ENCODE peak calls at places on chromosomes 16 and 17, in five cellular contexts. N is nephron progenitor cell, Z is foreskin fibroblast, E is GM13976, F is GM23338. Y is an unnamed sample.

GRCh38 chr17:9883451-9883850 is 21.6 kb downstream of the RCVRN start:
- DNase-seq in N (no peak), Z (no peak), E (no peak), F (no peak), Y (no peak)

GRCh38 chr17:63476857-63477470 is at the start of gene ACE:
- DNase-seq in N (peak; percentile 66), Z (peak; percentile 48), E (peak; percentile 73), F (peak; percentile 85), Y (no peak)

GRCh38 chr17:41480581-41480980 is 370 bp downstream of the KRT35 start:
- DNase-seq in N (no peak), Z (no peak), E (no peak), F (no peak), Y (no peak)

GRCh38 chr16:84532299-84532724 is 27.9 kb upstream of the MEAK7 start:
- DNase-seq in N (no peak), Z (peak; percentile 98), E (no peak), F (peak; percentile 90), Y (peak; percentile 97)

GRCh38 chr17:50939795-50940684 is 73.9 kb upstream of the TOB1 start:
- DNase-seq in N (no peak), Z (no peak), E (no peak), F (no peak), Y (no peak)

GRCh38 chr17:46179375-46179999 is 13.7 kb downstream of the KANSL1 start:
- DNase-seq in N (no peak), Z (no peak), E (peak; percentile 47), F (peak; percentile 80), Y (no peak)

GRCh38 chr17:78781339-78782304 is at the start of gene CYTH1:
- DNase-seq in N (peak; percentile 68), Z (peak; percentile 61), E (no peak), F (peak; percentile 62), Y (no peak)

GRCh38 chr17:17414316-17414937 is 62.4 kb upstream of the MED9 start:
- DNase-seq in N (no peak), Z (peak; percentile 75), E (no peak), F (no peak), Y (peak; percentile 78)

GRCh38 chr17:72931163-72931562 is 161.3 kb downstream of the SLC39A11 start:
- DNase-seq in N (no peak), Z (no peak), E (peak; percentile 69), F (peak; percentile 66), Y (no peak)

GRCh38 chr16:56841233-56841632 is 23.8 kb upstream of the SLC12A3 start:
- DNase-seq in N (no peak), Z (peak; percentile 89), E (no peak), F (no peak), Y (peak; percentile 59)

GRCh38 chr16:88736496-88736895 is 30.2 kb downstream of the CTU2 start:
- DNase-seq in N (no peak), Z (no peak), E (no peak), F (no peak), Y (no peak)

DNA sequence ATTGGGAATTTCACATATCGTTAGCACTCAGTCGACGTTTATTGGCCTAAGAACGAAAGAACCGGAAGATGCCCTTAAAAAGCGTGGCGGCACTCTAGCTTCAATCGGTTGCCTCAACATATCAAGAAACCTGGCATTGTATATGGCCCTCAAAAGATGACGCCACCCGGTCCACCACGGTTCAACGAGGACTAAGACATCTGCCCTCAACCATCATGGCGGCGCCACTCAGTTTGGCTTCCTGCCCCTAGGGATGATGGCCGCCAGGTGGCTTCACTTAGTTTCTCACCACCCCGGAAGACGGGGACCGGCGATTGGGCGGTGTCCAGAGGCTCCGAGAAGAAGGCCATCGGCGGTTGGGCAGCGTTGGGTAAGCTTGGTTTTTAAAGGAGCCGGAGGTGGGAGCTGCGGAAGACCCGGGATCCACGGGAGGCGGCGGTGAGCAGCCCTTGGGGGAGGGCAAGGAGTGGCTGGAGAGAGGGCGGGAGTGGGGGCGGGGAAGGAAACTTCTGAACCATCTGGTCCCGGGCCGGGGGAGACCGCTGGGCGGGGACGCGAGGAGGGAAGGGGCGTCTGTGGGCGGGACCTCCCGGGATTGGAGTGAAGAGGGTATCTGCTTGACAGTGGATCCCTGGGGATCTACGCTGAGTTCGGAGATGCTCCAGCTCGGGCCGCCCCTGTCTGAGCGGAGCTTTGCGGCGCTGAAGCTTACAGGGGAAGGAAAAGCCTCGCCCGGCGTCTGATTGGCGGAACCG is at the start of gene PRR14:
- DNase-seq in N (peak; percentile 99), Z (peak; percentile 100), E (peak; percentile 93), F (peak; percentile 100), Y (peak; percentile 99)
- TF ChIP-seq CTCF in N (no peak), Z (no peak), E (peak; percentile 9), F (no peak), Y (peak; percentile 76)

GRCh38 chr16:87437911-87438610 is 45.9 kb downstream of the MAP1LC3B start:
- DNase-seq in N (no peak), Z (no peak), E (no peak), F (no peak), Y (no peak)
- TF ChIP-seq CTCF in N (no peak), Z (no peak), E (no peak), F (no peak), Y (no peak)

DNA sequence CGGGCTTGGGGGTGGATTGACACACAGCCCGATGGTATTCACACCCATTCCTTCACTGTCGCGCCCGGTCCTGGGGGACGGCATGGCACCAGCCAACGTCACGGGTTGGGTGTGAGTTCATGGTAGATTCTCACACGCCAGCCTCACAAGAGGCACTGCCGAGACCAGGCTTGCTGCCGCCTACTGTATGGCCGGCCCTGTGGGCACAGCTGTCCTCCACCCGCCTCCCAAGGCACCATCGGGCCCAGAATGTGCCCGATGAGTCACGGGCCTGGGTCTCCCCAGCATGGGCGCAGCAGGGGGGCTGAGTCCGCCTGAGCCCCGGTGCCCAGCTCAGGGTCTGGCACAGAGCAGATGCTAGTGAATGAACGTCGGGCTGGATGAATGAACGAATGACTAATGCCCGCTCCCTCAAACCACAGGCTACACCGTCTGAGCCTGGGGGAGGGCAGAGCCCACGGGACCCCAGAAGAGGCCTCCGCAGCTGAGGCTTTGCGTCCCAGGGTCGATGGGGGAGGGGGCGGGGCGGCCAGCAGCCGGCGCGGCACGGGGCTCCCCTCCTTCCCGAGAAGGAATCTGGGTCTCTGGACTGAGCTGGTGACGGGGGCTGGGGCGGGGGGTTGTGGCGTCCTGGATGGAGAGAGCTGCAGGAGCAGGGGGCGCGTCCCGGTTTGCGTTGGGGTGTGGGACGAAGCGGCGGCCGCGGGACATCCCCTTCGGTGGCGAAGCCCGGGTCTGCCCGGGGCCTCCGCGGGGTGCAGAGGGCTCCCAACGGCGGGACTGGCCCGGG is 829 bp downstream of the PITPNM3 start:
- DNase-seq in N (peak; percentile 55), Z (peak; percentile 61), E (peak; percentile 48), F (peak; percentile 78), Y (no peak)
- TF ChIP-seq CTCF in N (no peak), Z (no peak), E (no peak), F (no peak), Y (no peak)

GRCh38 chr16:55495616-55496289 is 13.1 kb upstream of the LPCAT2 start:
- DNase-seq in N (no peak), Z (peak; percentile 68), E (peak; percentile 5), F (peak; percentile 43), Y (peak; percentile 97)

GRCh38 chr16:55492756-55493380 is 13.9 kb downstream of the MMP2 start:
- DNase-seq in N (no peak), Z (no peak), E (no peak), F (no peak), Y (no peak)

GRCh38 chr16:55497558-55497957 is 11.3 kb upstream of the LPCAT2 start:
- DNase-seq in N (no peak), Z (no peak), E (no peak), F (no peak), Y (no peak)

GRCh38 chr16:55496509-55497145 is 12.2 kb upstream of the LPCAT2 start:
- DNase-seq in N (no peak), Z (no peak), E (peak; percentile 4), F (no peak), Y (no peak)

GRCh38 chr16:55494994-55495421 is 13.9 kb upstream of the LPCAT2 start:
- DNase-seq in N (no peak), Z (peak; percentile 94), E (no peak), F (peak; percentile 37), Y (peak; percentile 94)
- TF ChIP-seq CTCF in N (no peak), Z (no peak), E (no peak), F (no peak), Y (peak; percentile 62)

DNA sequence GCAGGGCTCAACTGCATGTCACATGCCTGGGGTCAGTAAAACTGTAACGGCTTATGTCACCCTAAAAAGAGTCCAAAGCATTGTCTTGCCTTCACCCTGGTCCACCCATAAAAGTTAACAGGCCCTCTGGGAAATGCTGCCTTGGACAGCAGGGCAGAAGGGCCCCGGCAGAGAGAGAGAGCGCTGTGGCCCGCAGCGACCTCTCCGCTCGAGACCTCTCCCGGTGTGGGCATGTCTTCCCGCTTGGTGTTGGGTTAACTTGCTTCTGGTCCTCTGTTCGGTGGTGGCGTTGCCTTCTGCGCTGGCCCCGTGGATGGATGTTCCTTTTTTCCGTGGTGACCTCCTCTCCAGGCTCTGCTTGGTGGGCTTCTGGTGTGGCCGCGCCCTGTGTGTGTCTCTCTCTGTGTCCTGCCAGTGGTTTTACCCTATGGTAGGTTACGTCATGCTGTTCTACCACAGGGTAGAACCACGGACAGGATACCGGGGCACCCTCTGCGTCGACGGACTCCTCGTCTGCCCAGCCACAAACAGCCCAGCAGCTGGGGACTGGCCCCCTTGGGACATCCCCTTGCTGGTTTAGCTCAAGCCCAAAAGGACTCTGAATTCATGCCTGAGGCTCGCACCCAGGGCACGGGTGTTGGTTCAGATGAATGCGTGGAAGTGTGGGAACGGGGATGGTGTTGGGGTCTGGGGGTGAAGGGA is 18.3 kb upstream of the CLEC18A start:
- DNase-seq in N (no peak), Z (no peak), E (no peak), F (no peak), Y (no peak)
- TF ChIP-seq CTCF in N (no peak), Z (no peak), E (no peak), F (no peak), Y (no peak)

DNA sequence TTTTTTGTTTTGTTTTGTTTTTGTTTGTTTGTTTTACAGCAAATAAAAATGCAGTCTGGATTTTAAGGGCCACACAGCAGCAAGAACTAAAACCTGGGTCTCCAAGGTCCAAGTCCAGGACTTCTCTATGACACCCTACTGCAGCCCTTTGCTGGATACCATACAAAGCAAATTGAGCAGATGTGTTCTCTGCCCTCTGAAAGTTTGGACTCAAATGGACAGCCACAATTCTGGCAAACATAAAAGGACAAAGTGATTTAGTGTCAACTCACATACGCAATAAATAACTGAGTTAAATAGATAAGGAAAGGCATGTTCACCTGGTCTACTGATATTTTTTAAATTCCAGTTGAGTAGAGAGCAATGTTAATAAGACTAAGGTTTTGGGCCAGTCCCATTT is 7.7 kb upstream of the ZNF652 start:
- DNase-seq in N (no peak), Z (no peak), E (no peak), F (no peak), Y (no peak)
- TF ChIP-seq CTCF in N (no peak), Z (no peak), E (no peak), F (no peak), Y (no peak)

GRCh38 chr17:7587420-7587786 is 2.5 kb downstream of the SOX15 start:
- DNase-seq in N (no peak), Z (peak; percentile 95), E (no peak), F (no peak), Y (peak; percentile 97)

GRCh38 chr17:7587831-7588230 is 2.1 kb downstream of the SOX15 start:
- DNase-seq in N (no peak), Z (peak; percentile 67), E (no peak), F (no peak), Y (peak; percentile 55)

GRCh38 chr17:7588553-7589203 is 1.2 kb downstream of the SOX15 start:
- DNase-seq in N (no peak), Z (peak; percentile 23), E (no peak), F (peak; percentile 59), Y (no peak)

GRCh38 chr17:7589204-7589868 is 558 bp downstream of the SOX15 start:
- DNase-seq in N (peak; percentile 79), Z (peak; percentile 96), E (peak; percentile 88), F (peak; percentile 94), Y (peak; percentile 78)

GRCh38 chr17:7586673-7587419 is 3.0 kb downstream of the SOX15 start:
- DNase-seq in N (no peak), Z (no peak), E (no peak), F (peak; percentile 66), Y (no peak)
- TF ChIP-seq CTCF in N (no peak), Z (no peak), E (peak; percentile 8), F (peak; percentile 27), Y (peak; percentile 49)